ENCODE peak calls at places on chromosomes 16 and 17, in seven cellular contexts. D is fibroblast of villous mesenchyme, E is OCI-M1, G is NB4, Z is osteocyte, Q is BE2C, T is caudate nucleus. N is an unnamed sample.

GRCh38 chr16:90057738-90058173 is 19.4 kb downstream of the PRDM7 start:
- DNase-seq in D (peak; percentile 80), E (no peak), G (peak; percentile 99), Z (no peak), Q (no peak), T (no peak), N (no peak)

GRCh38 chr17:17971431-17972125 is 622 bp downstream of the TOM1L2 start:
- DNase-seq in D (peak; percentile 17), E (no peak), G (no peak), Z (no peak), Q (no peak), T (no peak), N (no peak)

GRCh38 chr17:68501074-68501473 is 11.2 kb upstream of the PRKAR1A start:
- DNase-seq in D (no peak), E (no peak), G (no peak), Z (no peak), Q (no peak), T (no peak), N (no peak)

GRCh38 chr16:1621851-1622250 is 9.7 kb downstream of the CRAMP1 start:
- DNase-seq in D (no peak), E (no peak), G (no peak), Z (no peak), Q (no peak), T (no peak), N (no peak)

GRCh38 chr17:30188211-30188939 is 47.1 kb downstream of the SLC6A4 start:
- DNase-seq in D (no peak), E (no peak), G (no peak), Z (no peak), Q (no peak), T (no peak), N (no peak)

GRCh38 chr16:262121-262745 is 13.5 kb downstream of the RGS11 start:
- DNase-seq in D (no peak), E (no peak), G (no peak), Z (peak; percentile 83), Q (no peak), T (no peak), N (peak; percentile 5)

GRCh38 chr17:46989637-46990431 is 10.8 kb upstream of the RPRML start:
- DNase-seq in D (no peak), E (no peak), G (no peak), Z (peak; percentile 38), Q (no peak), T (no peak), N (no peak)

GRCh38 chr16:83117810-83118209 is 491.0 kb downstream of the CDH13 start:
- DNase-seq in D (no peak), E (no peak), G (no peak), Z (no peak), Q (no peak), T (no peak), N (no peak)

GRCh38 chr16:86072328-86073102 is 173.6 kb downstream of the IRF8 start:
- DNase-seq in D (peak; percentile 81), E (peak; percentile 78), G (peak; percentile 78), Z (no peak), Q (peak; percentile 69), T (peak; percentile 12), N (peak; percentile 51)

GRCh38 chr17:57927048-57927723 is 28.0 kb downstream of the CUEDC1 start:
- DNase-seq in D (no peak), E (no peak), G (no peak), Z (peak; percentile 88), Q (no peak), T (no peak), N (peak; percentile 87)

GRCh38 chr17:81577278-81578000 is 25.3 kb upstream of the FAAP100 start:
- DNase-seq in D (no peak), E (no peak), G (peak; percentile 80), Z (no peak), Q (no peak), T (no peak), N (no peak)

GRCh38 chr16:85615014-85615851 is 2.1 kb downstream of the GSE1 start:
- DNase-seq in D (no peak), E (peak; percentile 59), G (peak; percentile 60), Z (no peak), Q (no peak), T (no peak), N (no peak)

GRCh38 chr16:51877686-51878085 is 669.3 kb downstream of the TOX3 start:
- DNase-seq in D (peak; percentile 68), E (no peak), G (no peak), Z (no peak), Q (no peak), T (no peak), N (no peak)

GRCh38 chr16:4517812-4518211 is 20.8 kb downstream of the CDIP1 start:
- DNase-seq in D (peak; percentile 37), E (peak; percentile 52), G (peak; percentile 52), Z (no peak), Q (peak; percentile 77), T (peak; percentile 32), N (peak; percentile 77)

GRCh38 chr16:11949527-11949926 is 7.7 kb upstream of the NPIPB2 start:
- DNase-seq in D (peak; percentile 49), E (peak; percentile 75), G (peak; percentile 67), Z (no peak), Q (peak; percentile 27), T (no peak), N (peak; percentile 75)

GRCh38 chr16:69286941-69287713 is 24.0 kb upstream of the VPS4A start:
- DNase-seq in D (peak; percentile 95), E (peak; percentile 77), G (peak; percentile 75), Z (no peak), Q (peak; percentile 43), T (no peak), N (no peak)

GRCh38 chr17:17105976-17106375 is 63.7 kb downstream of the MPRIP start:
- DNase-seq in D (no peak), E (no peak), G (no peak), Z (no peak), Q (no peak), T (no peak), N (no peak)

GRCh38 chr16:74611721-74612120 is 4.8 kb upstream of the GLG1 start:
- DNase-seq in D (peak; percentile 39), E (no peak), G (no peak), Z (no peak), Q (no peak), T (no peak), N (no peak)

GRCh38 chr16:3235856-3236669 is 1.1 kb upstream of the ZNF200 start:
- DNase-seq in D (peak; percentile 74), E (peak; percentile 97), G (peak; percentile 34), Z (no peak), Q (peak; percentile 60), T (no peak), N (no peak)

GRCh38 chr16:57619606-57620315 is 8.7 kb upstream of the ADGRG1 start:
- DNase-seq in D (no peak), E (no peak), G (no peak), Z (no peak), Q (peak; percentile 24), T (no peak), N (no peak)

GRCh38 chr17:19331553-19332245 is 30.8 kb downstream of the B9D1 start:
- DNase-seq in D (peak; percentile 16), E (no peak), G (no peak), Z (no peak), Q (no peak), T (no peak), N (no peak)

GRCh38 chr17:55454906-55455474 is 33.4 kb upstream of the MMD start:
- DNase-seq in D (peak; percentile 98), E (no peak), G (no peak), Z (no peak), Q (no peak), T (no peak), N (no peak)

GRCh38 chr17:2707721-2708584 is 3.6 kb downstream of the CLUH start:
- DNase-seq in D (no peak), E (peak; percentile 45), G (peak; percentile 31), Z (peak; percentile 84), Q (peak; percentile 65), T (peak; percentile 11), N (peak; percentile 77)

GRCh38 chr17:40779181-40779909 is 3.0 kb downstream of the KRT27 start:
- DNase-seq in D (no peak), E (peak; percentile 47), G (no peak), Z (no peak), Q (peak; percentile 28), T (no peak), N (no peak)

GRCh38 chr17:4477286-4477791 is 21.3 kb upstream of the SPNS2 start:
- DNase-seq in D (no peak), E (no peak), G (no peak), Z (no peak), Q (no peak), T (no peak), N (no peak)

GRCh38 chr17:17435323-17435722 is 41.5 kb upstream of the MED9 start:
- DNase-seq in D (peak; percentile 97), E (no peak), G (peak; percentile 65), Z (no peak), Q (peak; percentile 13), T (no peak), N (no peak)

N was measured in WERI-Rb-1.